ENCODE peak calls at places on chromosomes 16 and 17, in four cellular contexts. R is neural progenitor cell, T is K562, U is HCT116. Y is an unnamed sample.

GRCh38 chr16:48441863-48442279 is 56.7 kb upstream of the SIAH1 start:
- DNase-seq in U (no peak), R (no peak), T (no peak), Y (no peak)

GRCh38 chr17:82287849-82288601 is 14.5 kb upstream of the CSNK1D start:
- DNase-seq in T (peak), R (no peak), U (peak), Y (no peak)

GRCh38 chr16:65745-66144 is 6.7 kb downstream of the RHBDF1 start:
- DNase-seq in R (peak), U (peak), T (peak), Y (peak)

GRCh38 chr17:62895650-62896301 is 70.3 kb upstream of the TANC2 start:
- DNase-seq in T (no peak), R (no peak), U (no peak), Y (no peak)

GRCh38 chr16:88456356-88457292 is 3.5 kb downstream of the ZFPM1 start:
- DNase-seq in T (no peak), R (no peak), U (no peak), Y (no peak)

GRCh38 chr17:18186271-18186982 is 2.8 kb downstream of the ALKBH5 start:
- DNase-seq in U (no peak), R (no peak), T (no peak), Y (no peak)

GRCh38 chr17:36777118-36777517 is 160.2 kb upstream of the LHX1 start:
- DNase-seq in T (peak), R (peak), U (no peak), Y (no peak)

GRCh38 chr17:45129426-45129939 is 2.8 kb downstream of the PLCD3 start:
- DNase-seq in R (peak), U (no peak), T (no peak), Y (no peak)

GRCh38 chr17:80367510-80367909 is 47.5 kb upstream of the ENDOV start:
- DNase-seq in T (no peak), R (no peak), U (no peak), Y (no peak)

GRCh38 chr17:80948091-80948960 is 43.3 kb upstream of the CHMP6 start:
- DNase-seq in U (no peak), T (no peak), R (no peak), Y (no peak)

GRCh38 chr17:2070241-2071023 is 15.5 kb downstream of the HIC1 start:
- DNase-seq in U (no peak), T (no peak), R (no peak), Y (no peak)

GRCh38 chr17:73323622-73324455 is 12.0 kb upstream of the CDC42EP4 start:
- DNase-seq in T (no peak), U (no peak), R (no peak), Y (no peak)

GRCh38 chr17:18857864-18858566 is at the start of gene PRPSAP2:
- DNase-seq in U (peak), T (peak), R (peak), Y (peak)

GRCh38 chr16:69083306-69083941 is 22.0 kb upstream of the HAS3 start:
- DNase-seq in R (no peak), T (no peak), U (no peak), Y (no peak)

GRCh38 chr17:81576621-81577277 is 24.6 kb upstream of the FAAP100 start:
- DNase-seq in U (no peak), T (no peak), R (no peak), Y (no peak)

GRCh38 chr17:59778996-59779395 is 71.5 kb downstream of the VMP1 start:
- DNase-seq in U (no peak), R (no peak), T (no peak), Y (no peak)

DNA sequence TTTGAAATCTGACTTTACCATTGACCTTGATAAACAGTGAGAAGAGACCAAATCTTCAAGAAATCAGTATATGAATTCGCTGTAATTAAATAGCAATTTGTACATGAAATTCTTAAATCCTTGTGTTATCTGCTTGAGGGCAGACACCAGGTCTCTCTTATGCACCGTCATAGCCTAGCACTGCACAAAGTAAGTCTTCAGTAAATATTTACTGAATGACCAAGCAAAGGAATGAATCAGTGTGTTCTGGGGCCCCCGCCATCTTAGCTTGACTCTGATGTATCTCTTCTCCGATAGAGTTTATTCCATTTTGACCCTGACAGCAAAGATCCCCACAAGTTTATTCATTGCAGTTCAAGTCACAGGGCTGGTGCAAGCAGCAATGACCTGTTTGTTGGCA is 328.0 kb downstream of the TMEM114 start:
- DNase-seq in T (no peak), U (no peak), R (no peak), Y (no peak)
- H3K9ac ChIP-seq in T (no peak), U (no peak), R (no peak), Y (no peak)

GRCh38 chr16:84369938-84370627 is 1.7 kb downstream of the ATP2C2 start:
- DNase-seq in T (no peak), R (no peak), U (no peak), Y (no peak)

GRCh38 chr16:84367297-84367680 is 1.0 kb upstream of the ATP2C2 start:
- DNase-seq in U (no peak), R (no peak), T (no peak), Y (no peak)

GRCh38 chr16:84367750-84368320 is 503 bp upstream of the ATP2C2 start:
- DNase-seq in R (no peak), T (no peak), U (no peak), Y (no peak)

GRCh38 chr16:84369105-84369504 is 767 bp downstream of the ATP2C2 start:
- DNase-seq in T (no peak), U (no peak), R (peak), Y (no peak)

DNA sequence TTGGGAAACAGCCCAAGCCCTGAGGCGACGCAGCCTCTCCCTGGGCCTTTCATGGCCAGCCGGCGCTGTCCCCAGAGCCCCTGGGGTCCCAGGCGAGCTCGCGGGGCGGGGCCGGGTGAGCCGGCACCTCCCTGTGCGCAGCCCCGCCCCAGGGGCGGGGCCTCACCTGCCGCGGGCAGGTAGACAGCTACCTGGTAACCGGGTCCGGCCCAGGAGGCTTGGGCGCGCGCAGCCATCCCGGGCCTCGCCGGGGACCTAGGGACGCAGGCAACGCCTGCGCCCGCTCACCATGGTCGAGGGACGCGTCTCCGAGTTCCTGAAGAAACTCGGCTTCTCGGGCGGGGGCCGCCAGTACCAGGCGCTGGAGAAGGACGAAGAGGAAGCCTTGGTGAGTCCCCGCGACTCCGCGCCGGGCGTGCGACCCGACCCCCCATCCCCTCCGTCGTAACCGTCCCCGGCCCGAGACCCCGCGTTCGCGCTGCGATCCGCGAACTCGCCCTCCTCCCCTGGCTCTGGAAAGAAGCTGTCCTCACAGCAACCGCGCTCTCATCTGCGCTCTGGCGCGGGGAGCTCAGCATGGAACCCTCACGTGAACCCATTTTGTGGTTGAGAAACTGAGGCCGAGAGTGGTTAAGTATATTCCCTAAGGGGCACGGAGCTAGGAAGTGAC is at the start of gene ATP2C2:
- DNase-seq in R (peak), T (no peak), U (peak), Y (no peak)
- TF ChIP-seq EZH2 in R (peak), T (no peak), U (no peak), Y (no peak)

DNA sequence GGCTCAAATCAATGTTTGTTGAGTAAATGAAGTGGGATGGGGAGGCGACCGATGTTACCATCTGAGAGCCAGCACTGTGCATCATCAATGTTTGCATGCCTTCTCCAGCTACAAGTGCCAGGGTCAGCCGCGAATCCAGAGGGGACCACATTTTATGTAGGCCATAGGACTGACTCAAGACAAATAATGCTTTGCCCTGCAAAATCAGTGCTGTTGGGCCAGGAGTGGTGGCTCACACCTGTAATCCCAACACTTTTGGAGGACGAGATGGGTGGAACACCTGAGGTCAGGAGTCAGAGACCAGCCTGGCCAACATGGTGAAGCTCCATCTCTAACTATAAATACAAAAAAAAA is 53.1 kb upstream of the WSB1 start:
- DNase-seq in T (no peak), U (no peak), R (no peak), Y (no peak)
- H3K9ac ChIP-seq in T (no peak), U (no peak), R (no peak), Y (no peak)

GRCh38 chr17:53032861-53033271 is 789.9 kb upstream of the KIF2B start:
- DNase-seq in U (peak), R (peak), T (peak), Y (peak)
- TF ChIP-seq EZH2 in U (no peak), R (no peak), T (no peak), Y (no peak)

GRCh38 chr17:78974635-78975591 is 4.8 kb downstream of the LGALS3BP start:
- DNase-seq in R (no peak), U (peak), T (peak), Y (no peak)
- H3K9ac ChIP-seq in R (no peak), U (no peak), T (peak), Y (no peak)

DNA sequence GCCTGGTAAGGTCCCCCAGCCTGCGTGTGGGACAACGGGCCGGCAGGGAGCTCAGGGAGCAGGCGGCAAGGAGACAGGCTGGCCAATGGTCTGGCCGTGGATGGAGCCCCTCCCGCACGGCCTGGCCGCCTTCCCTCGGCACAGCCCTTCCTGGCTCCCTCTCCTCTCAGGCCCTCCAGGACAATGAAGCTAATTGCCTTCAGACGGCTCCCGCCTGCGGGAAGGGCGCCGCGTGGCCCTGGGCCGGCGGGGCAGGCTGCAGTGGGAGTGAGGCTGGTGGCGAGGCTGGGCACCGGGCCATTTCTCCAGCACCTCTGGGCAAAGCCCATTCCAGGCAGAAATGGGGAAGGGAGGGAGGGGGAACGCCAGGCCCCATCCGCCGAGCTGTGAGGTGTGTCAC is 50.9 kb downstream of the ENGASE start:
- DNase-seq in R (peak), U (no peak), T (no peak), Y (no peak)
- TF ChIP-seq EZH2 in R (no peak), U (no peak), T (no peak), Y (no peak)

GRCh38 chr16:56419740-56420548 is 5.4 kb downstream of the AMFR start:
- DNase-seq in T (no peak), R (no peak), U (no peak), Y (no peak)
- H3K9ac ChIP-seq in T (no peak), R (no peak), U (no peak), Y (no peak)

GRCh38 chr16:46427340-46428107 is 193.7 kb downstream of the SHCBP1 start:
- DNase-seq in T (no peak), U (no peak), R (no peak), Y (no peak)

GRCh38 chr16:46426336-46426735 is 194.8 kb downstream of the SHCBP1 start:
- DNase-seq in U (no peak), R (no peak), T (no peak), Y (no peak)

GRCh38 chr16:46428108-46429061 is 192.8 kb downstream of the SHCBP1 start:
- DNase-seq in T (no peak), U (no peak), R (no peak), Y (no peak)
- TF ChIP-seq EZH2 in T (no peak), U (no peak), R (no peak), Y (no peak)

GRCh38 chr17:40031706-40032105 is 16.5 kb downstream of the CSF3 start:
- DNase-seq in U (no peak), T (no peak), R (no peak), Y (no peak)
- H3K9ac ChIP-seq in U (no peak), T (peak), R (no peak), Y (no peak)

Y was measured in MM.1S.